ENCODE peak calls at places on chromosomes 12 and 14, in four cellular contexts. Z, N, R and U are unnamed samples. For H3K79me1, the result is how much of the 10 kb centered on the place peaks cover.

GRCh38 chr12:542290-543113 is 82.8 kb downstream of the B4GALNT3 start:
- DNase-seq in Z (peak), N (no peak), R (no peak), U (no peak)

GRCh38 chr12:122004633-122005071 is 17.0 kb upstream of the BCL7A start:
- DNase-seq in Z (no peak), N (peak), R (no peak), U (no peak)

GRCh38 chr12:53381739-53382630 is 2.0 kb downstream of the SP1 start:
- DNase-seq in Z (no peak), N (peak), R (peak), U (peak)

GRCh38 chr14:95256011-95256775 is 63.5 kb downstream of the CLMN start:
- DNase-seq in Z (no peak), N (no peak), R (no peak), U (no peak)

GRCh38 chr12:105214670-105215375 is 21.2 kb downstream of the APPL2 start:
- DNase-seq in Z (no peak), N (no peak), R (peak), U (peak)

GRCh38 chr12:12604790-12605189 is 6.9 kb upstream of the CREBL2 start:
- DNase-seq in Z (no peak), N (no peak), R (no peak), U (no peak)

GRCh38 chr12:31303466-31303865 is 22.5 kb downstream of the SINHCAF start:
- DNase-seq in Z (no peak), N (no peak), R (no peak), U (no peak)

GRCh38 chr12:12704593-12705230 is 8.7 kb upstream of the GPR19 start:
- DNase-seq in Z (peak), N (peak), R (peak), U (peak)

GRCh38 chr14:33948143-33948962 is 2.5 kb downstream of the EGLN3 start:
- DNase-seq in Z (no peak), N (no peak), R (no peak), U (no peak)

GRCh38 chr12:93882763-93883162 is 205.6 kb downstream of the CRADD start:
- DNase-seq in Z (no peak), N (no peak), R (no peak), U (no peak)

GRCh38 chr12:19208456-19208855 is 78.9 kb downstream of the PLEKHA5 start:
- DNase-seq in Z (no peak), N (peak), R (no peak), U (no peak)

GRCh38 chr12:109597414-109597794 is 23.8 kb downstream of the MVK start:
- DNase-seq in Z (no peak), N (no peak), R (no peak), U (no peak)

GRCh38 chr12:10304161-10304574 is 3.5 kb upstream of the KLRD1 start:
- DNase-seq in Z (no peak), N (peak), R (peak), U (no peak)

DNA sequence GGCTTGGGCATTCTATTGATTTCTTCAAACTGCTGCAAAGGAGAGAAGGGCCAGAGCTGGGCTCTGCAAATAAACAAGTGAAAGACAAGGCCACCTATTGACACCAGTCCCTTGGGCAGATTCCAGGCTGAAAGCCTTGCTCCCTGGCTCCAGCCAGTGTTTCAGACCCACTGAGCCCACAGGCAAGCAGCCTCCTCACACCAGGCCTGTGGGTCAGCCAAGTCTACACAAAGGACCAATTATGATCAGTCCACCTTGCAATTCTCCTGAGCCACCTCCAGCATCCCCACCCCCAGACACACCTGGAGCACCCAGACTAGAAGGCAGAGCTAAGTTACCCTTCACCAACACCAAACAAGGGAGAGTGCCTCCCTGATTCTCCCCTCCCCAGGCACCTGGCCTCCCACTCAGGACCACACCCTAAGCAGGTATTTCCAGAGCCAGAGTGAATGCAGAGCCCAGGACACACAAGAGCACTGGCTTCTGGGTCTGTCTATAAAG is 13.8 kb downstream of the ACTN1 start:
- DNase-seq in Z (no peak), N (no peak), R (no peak), U (no peak)
- H3K79me1 ChIP-seq in Z (under half), N (half or more), R (under half), U (under half)

DNA sequence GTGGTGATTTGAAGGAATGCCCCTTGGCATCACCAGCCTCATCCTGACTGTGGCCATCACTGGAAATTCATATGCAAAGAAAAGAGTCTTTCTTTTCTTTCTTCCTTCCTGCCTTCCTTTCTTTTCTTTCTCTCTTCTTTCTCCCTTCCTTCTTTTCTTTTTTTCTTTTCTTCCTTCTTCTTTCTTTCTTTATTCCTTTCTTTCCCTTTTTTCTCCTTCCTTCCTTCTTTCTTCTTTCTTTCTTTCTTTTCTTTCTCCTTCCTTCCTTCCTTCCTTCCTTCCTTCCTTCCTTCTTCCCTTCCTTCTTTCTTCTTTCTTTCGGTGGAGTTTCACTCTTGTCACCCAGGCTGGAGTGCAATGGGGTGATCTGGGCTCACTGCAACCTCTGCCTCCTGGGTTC is 58.0 kb upstream of the TMEM132D start:
- DNase-seq in Z (no peak), N (no peak), R (no peak), U (no peak)
- H3K9ac ChIP-seq in Z (no peak), N (no peak), R (no peak), U (no peak)

DNA sequence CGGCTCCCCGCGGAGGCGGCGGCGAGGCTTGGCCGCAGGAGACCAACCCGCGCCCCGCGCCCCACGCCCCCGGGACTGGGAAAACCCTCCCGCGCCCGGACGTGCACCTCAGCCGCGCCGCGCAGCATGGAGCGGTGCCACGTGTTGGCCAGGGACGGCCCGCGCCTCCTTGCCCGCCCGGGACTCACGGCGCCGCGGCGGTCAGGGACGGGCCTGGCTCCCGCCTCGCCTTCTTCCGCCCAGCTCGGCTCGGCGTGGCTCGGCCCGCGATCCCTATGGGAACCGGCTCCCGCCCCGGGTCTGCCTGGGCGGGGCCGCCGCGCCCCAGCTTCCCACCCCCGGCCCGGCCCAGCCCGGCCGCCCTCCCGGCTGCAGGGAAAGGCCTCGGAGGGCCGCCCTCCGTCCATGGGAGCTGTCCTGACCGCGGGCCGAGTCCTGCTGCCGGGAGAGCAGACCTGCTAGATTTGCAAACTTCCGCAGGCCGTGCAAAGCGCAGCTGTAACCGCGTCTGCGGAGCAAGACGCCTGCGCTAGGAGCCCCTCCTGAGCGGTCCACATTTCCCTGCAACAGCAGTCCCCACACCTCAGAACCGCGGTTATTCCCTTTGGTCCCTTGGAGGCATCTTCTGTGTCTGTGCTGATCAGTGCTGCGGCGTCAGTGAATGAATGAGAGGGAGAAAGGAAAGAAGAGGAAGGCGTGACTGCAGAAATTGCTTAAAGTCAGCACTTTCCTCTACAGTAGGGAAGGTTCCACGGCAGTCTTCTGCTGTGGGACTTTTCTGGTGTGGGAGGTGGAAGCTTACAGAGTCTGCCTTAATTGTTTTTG is at the start of gene CDKL1:
- DNase-seq in Z (peak), N (peak), R (peak), U (peak)
- H3K79me1 ChIP-seq in Z (under half), N (under half), R (under half), U (under half)

GRCh38 chr14:88599761-88600439 is 37.1 kb downstream of the ZC3H14 start:
- DNase-seq in Z (no peak), N (no peak), R (no peak), U (no peak)
- H3K9ac ChIP-seq in Z (no peak), N (no peak), R (no peak), U (no peak)

DNA sequence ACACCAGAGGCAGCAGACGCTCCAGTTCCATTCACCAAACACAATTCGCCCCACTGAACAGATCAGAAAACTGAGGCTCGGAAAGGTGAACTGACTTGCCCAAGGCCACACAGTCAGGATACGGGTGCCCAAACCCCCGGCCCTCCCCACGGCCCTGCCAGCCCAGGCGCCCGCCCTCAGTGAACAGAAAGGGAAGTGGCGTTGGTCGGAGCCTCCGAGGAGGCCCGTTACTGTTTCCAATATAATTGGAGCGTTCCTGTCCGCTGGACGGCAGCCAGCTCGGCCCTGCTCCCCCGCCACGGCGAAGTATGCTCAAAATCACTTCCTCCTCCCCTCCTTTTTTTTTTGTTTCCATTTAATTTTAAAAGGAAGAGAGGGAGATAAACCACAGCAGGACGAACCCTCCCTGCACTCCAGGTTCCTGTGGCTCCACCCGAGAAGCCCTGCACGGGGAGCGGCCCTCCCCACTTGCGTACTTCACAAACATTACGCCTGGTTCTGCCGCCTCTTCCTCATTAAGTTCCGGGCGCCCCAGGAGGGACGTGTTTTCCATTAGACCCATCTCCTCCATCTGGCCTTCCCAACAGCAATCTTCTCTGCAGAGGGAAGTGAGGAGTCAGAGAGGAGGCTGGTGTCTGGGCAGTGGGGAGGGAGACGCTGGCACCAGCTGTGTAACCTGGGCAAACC is 61.1 kb downstream of the NCOR2 start:
- DNase-seq in Z (no peak), N (no peak), R (peak), U (peak)
- H3K79me1 ChIP-seq in Z (under half), N (half or more), R (under half), U (under half)

GRCh38 chr14:75907722-75908330 is 74.0 kb downstream of the TGFB3 start:
- DNase-seq in Z (no peak), N (no peak), R (no peak), U (no peak)

GRCh38 chr14:75911883-75912282 is 69.9 kb downstream of the TGFB3 start:
- DNase-seq in Z (peak), N (no peak), R (no peak), U (no peak)

GRCh38 chr14:75913183-75913582 is 68.6 kb downstream of the TGFB3 start:
- DNase-seq in Z (no peak), N (no peak), R (no peak), U (no peak)

GRCh38 chr14:75909630-75910029 is 72.2 kb downstream of the TGFB3 start:
- DNase-seq in Z (no peak), N (no peak), R (no peak), U (no peak)

DNA sequence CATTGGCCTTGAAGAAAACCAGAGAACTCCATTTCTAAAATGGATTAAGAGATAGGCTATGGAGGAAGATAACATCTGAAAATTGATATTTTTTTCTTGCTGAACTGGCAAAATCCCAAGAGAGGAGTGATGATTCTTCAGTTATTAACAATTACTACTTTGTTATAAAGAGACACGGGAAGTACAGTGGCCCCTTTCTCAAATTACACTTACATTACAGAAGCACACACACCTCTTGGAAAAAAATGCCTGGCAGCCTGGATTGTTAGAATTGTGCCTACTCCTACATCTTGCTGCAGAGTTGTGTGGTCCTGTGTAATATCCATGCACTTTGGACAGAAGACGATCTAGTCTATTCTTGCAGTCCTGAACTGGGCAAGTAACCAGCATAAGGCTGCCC is 71.7 kb downstream of the TGFB3 start:
- DNase-seq in Z (no peak), N (no peak), R (no peak), U (no peak)
- H3K9ac ChIP-seq in Z (no peak), N (no peak), R (no peak), U (no peak)

DNA sequence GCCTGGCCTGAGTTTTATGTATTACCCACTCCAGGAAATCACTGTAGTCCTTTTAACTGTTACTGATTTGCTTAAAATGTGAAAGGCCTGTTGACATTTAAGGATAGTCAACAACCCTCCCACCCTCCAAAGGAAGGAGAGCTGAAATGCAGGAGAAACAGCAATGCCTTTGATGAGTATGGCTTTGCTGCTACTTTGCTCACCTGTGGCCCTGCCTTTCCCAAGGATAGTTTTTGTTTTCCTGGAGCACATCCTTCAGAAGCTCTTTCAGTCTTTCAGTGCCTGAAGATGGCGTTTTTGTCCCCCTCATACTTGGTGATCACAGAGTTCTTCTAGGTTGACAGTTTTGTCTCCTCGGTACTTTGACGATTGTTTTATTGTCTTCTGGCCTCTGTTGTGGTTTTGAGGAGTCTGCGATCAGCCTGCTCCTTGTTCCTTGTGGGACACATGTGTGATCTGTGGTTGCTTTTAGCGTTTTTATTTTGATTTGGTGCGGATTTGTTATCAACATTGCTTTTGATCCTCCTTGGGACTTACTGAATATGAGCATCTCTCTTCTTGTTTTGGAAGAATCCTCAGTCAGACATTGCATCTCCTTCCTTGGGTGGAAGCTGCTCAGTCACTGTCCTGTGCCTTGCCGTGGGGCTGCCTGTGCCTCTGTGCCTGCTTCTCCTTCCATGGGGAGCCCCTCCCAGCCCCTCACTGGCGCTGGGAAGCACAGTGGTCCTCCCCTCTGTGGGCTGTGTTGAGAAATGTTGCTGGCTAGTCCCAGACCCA is 17.2 kb downstream of the PACS2 start:
- DNase-seq in Z (no peak), N (no peak), R (no peak), U (no peak)
- H3K79me1 ChIP-seq in Z (under half), N (half or more), R (half or more), U (under half)

GRCh38 chr14:54453252-54453651 is 12.1 kb upstream of the CNIH1 start:
- DNase-seq in Z (no peak), N (no peak), R (no peak), U (no peak)
- H3K9ac ChIP-seq in Z (no peak), N (no peak), R (no peak), U (no peak)

GRCh38 chr12:124493809-124494750 is 73.3 kb downstream of the NCOR2 start:
- DNase-seq in Z (no peak), N (no peak), R (no peak), U (no peak)
- H3K79me1 ChIP-seq in Z (under half), N (half or more), R (under half), U (under half)